ENCODE peak calls at places on chromosome 7, in five cellular contexts. N is mesendoderm, J is fibroblast of lung, A is psoas muscle, M is IMR-90. Z is an unnamed sample.

GRCh38 chr7:143012409-143012808 is 14.5 kb downstream of the OR9A2 start:
- DNase-seq in N (no peak), J (no peak), A (no peak), M (no peak), Z (no peak)

GRCh38 chr7:100799037-100799896 is 28.1 kb downstream of the EPHB4 start:
- DNase-seq in N (peak; percentile 85), J (peak; percentile 75), A (no peak), M (peak; percentile 52), Z (peak; percentile 70)

GRCh38 chr7:149307775-149308501 is 45.9 kb downstream of the ZNF783 start:
- DNase-seq in N (no peak), J (no peak), A (no peak), M (no peak), Z (no peak)

GRCh38 chr7:132430863-132431822 is 145.1 kb downstream of the PLXNA4 start:
- DNase-seq in N (no peak), J (peak; percentile 92), A (no peak), M (peak; percentile 72), Z (no peak)

GRCh38 chr7:143381427-143382125 is 431 bp downstream of the ZYX start:
- DNase-seq in N (no peak), J (peak; percentile 79), A (peak; percentile 90), M (peak; percentile 79), Z (peak; percentile 41)

GRCh38 chr7:39621261-39621660 is 2.1 kb upstream of the RALA start:
- DNase-seq in N (no peak), J (peak; percentile 68), A (no peak), M (peak; percentile 97), Z (peak; percentile 59)

GRCh38 chr7:131562941-131563340 is 6.5 kb upstream of the PODXL start:
- DNase-seq in N (no peak), J (no peak), A (no peak), M (peak; percentile 64), Z (no peak)

GRCh38 chr7:43141091-43141490 is 28.6 kb downstream of the HECW1 start:
- DNase-seq in N (peak; percentile 68), J (no peak), A (no peak), M (no peak), Z (no peak)

GRCh38 chr7:92973964-92974363 is 137.6 kb upstream of the CDK6 start:
- DNase-seq in N (no peak), J (peak; percentile 64), A (no peak), M (peak; percentile 64), Z (no peak)

GRCh38 chr7:22318376-22318775 is 38.6 kb downstream of the RAPGEF5 start:
- DNase-seq in N (no peak), J (no peak), A (no peak), M (no peak), Z (no peak)

GRCh38 chr7:90626011-90626410 is 29.9 kb downstream of the CDK14 start:
- DNase-seq in N (peak; percentile 85), J (peak; percentile 43), A (no peak), M (peak; percentile 82), Z (no peak)

GRCh38 chr7:54664235-54665228 is 94.5 kb downstream of the SEC61G start:
- DNase-seq in N (peak; percentile 81), J (no peak), A (peak; percentile 48), M (peak; percentile 2), Z (peak; percentile 8)

GRCh38 chr7:159030490-159031134 is 114.1 kb downstream of the VIPR2 start:
- DNase-seq in N (peak; percentile 75), J (peak; percentile 16), A (peak; percentile 84), M (no peak), Z (peak; percentile 18)

GRCh38 chr7:45082031-45082830 is 6.5 kb downstream of the NACAD start:
- DNase-seq in N (no peak), J (peak; percentile 24), A (peak; percentile 50), M (no peak), Z (no peak)

DNA sequence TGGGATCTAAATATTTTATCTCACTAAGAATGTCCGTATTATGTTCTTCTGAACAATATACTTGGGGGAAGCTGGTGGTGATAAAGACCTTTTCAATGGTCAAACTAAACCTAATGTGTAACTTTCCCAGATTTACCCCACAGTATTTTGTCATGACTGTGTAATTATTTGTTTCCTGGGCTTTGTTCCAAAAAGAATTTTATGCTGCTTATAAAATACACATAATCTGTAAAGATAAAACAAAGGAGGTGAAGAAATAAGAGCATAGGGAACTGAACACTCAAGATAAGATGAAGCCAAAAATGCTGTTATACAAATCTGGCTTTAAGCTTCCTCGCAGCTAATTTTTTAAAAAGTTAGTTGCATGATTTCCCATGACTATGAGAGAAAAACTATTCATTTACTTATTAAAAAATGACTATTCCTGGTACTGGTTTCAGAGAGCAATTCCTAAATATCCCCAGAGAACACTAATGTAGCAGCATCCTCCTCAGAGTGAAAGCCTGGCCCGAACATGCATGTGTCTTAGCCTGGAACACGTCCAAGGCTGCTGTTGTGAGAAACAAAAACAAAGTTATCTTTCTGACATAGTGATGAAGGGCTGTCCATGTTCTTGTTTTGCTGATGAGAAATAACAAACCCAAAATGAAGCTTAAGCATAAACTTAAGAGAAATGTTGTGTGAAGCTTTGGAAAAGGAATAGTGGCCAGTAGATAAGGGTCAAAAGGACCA is 33.9 kb downstream of the MALSU1 start:
- DNase-seq in N (no peak), J (peak; percentile 70), A (no peak), M (peak; percentile 65), Z (no peak)
- H3K36me3 ChIP-seq in N (peaks cover 5% of the 10 kb centered on the region), J (no peaks in the 10 kb centered on the region), A (no peaks in the 10 kb centered on the region), M (peaks cover 16% of the 10 kb centered on the region), Z (peaks cover 90% of the 10 kb centered on the region)

GRCh38 chr7:1074593-1075431 is 13.1 kb upstream of the GPER1 start:
- DNase-seq in N (no peak), J (no peak), A (no peak), M (no peak), Z (no peak)
- H3K4me3 ChIP-seq in N (no peak overlapping the region), J (no peak overlapping the region), A (no peak overlapping the region), M (no peak overlapping the region), Z (no peak overlapping the region)

GRCh38 chr7:99032928-99033327 is 111.0 kb downstream of the SMURF1 start:
- DNase-seq in N (no peak), J (no peak), A (no peak), M (no peak), Z (no peak)
- H3K36me3 ChIP-seq in N (peaks cover 36% of the 10 kb centered on the region), J (peaks cover 46% of the 10 kb centered on the region), A (peaks cover 14% of the 10 kb centered on the region), M (peaks cover 88% of the 10 kb centered on the region), Z (peaks cover 98% of the 10 kb centered on the region)

GRCh38 chr7:78712111-78712510 is 741.4 kb downstream of the MAGI2 start:
- DNase-seq in N (no peak), J (no peak), A (no peak), M (no peak), Z (no peak)

GRCh38 chr7:78718212-78718611 is 735.3 kb downstream of the MAGI2 start:
- DNase-seq in N (no peak), J (no peak), A (no peak), M (no peak), Z (no peak)

GRCh38 chr7:78709658-78710057 is 743.8 kb downstream of the MAGI2 start:
- DNase-seq in N (no peak), J (no peak), A (no peak), M (no peak), Z (no peak)

GRCh38 chr7:78716876-78717275 is 736.6 kb downstream of the MAGI2 start:
- DNase-seq in N (peak; percentile 94), J (no peak), A (no peak), M (no peak), Z (no peak)

DNA sequence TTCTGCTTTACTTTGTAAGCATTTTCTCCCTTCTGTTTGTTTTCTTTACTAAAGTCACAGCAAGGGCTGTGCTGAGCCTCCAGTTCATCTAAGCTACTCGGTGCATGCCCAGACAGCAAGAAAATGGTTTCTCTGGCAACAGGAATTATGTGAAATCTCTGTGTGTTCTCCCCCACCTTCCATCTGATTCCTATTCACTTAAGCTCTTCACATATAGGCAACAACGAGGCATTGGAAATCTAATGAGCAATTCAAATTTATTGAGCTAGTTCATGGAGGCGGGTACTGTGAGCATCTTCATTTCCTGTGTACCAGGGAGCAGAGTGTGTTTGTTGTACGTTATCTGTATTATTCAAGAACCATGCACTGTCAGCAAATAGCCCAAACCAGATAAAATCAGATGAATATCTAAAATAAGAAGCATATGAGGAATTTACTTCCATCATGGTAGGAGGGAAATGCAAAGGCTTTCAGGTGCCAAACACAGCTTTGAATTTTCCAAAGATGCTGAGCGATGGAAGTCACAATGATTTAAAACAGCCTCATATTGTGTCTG is 739.1 kb downstream of the MAGI2 start:
- DNase-seq in N (no peak), J (no peak), A (no peak), M (no peak), Z (no peak)
- H3K4me3 ChIP-seq in N (no peak overlapping the region), J (no peak overlapping the region), A (no peak overlapping the region), M (no peak overlapping the region), Z (no peak overlapping the region)

DNA sequence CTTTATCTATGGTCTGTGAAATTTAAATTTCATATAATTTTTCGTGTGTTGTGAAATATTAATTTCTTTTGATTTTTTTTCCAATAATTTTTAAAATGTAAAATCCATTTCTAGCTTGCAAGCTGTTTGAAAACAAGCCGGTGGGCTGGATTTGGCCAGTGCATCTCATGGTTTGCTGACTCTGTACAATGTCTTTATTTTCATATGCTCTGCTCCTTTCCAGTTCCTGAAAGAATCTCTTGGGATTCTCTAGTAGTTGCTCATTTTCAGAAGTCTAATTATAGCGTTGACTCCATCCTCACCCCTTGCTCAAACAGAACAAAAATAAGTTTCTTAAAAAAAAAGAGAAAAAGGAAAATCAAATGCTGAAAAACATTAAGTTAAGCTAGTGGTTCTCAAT is 21.4 kb downstream of the UBN2 start:
- DNase-seq in N (no peak), J (no peak), A (no peak), M (peak; percentile 28), Z (no peak)
- H3K36me3 ChIP-seq in N (peaks cover 3% of the 10 kb centered on the region), J (peaks cover 3% of the 10 kb centered on the region), A (no peaks in the 10 kb centered on the region), M (peaks cover 10% of the 10 kb centered on the region), Z (peaks cover 38% of the 10 kb centered on the region)

GRCh38 chr7:105963038-105963667 is at the start of gene CDHR3:
- DNase-seq in N (peak; percentile 97), J (no peak), A (no peak), M (no peak), Z (no peak)
- H3K4me3 ChIP-seq in N (no peak within 1 kb of the TSS), J (no peak within 1 kb of the TSS), A (no peak within 1 kb of the TSS), M (no peak within 1 kb of the TSS), Z (no peak within 1 kb of the TSS)

GRCh38 chr7:77600952-77601351 is 63.9 kb downstream of the PTPN12 start:
- DNase-seq in N (no peak), J (no peak), A (no peak), M (no peak), Z (no peak)
- H3K36me3 ChIP-seq in N (no peaks in the 10 kb centered on the region), J (peaks cover 5% of the 10 kb centered on the region), A (no peaks in the 10 kb centered on the region), M (peaks cover 30% of the 10 kb centered on the region), Z (peaks cover 65% of the 10 kb centered on the region)

Z was measured in SJSA1.